ENCODE peak calls at places on chromosomes 16 and 17, in six cellular contexts. One of them, this sample, is unnamed.
A peak's percentile ranks its signal among the peaks of the same experiment; 100 is the strongest.

GRCh38 chr16:50306287-50306686 is 39.9 kb downstream of the ADCY7 start:
- DNase-seq in GM12891: no peak
- DNase-seq in H1: no peak
- DNase-seq in K562: no peak
- DNase-seq in GM12878: no peak
- DNase-seq in HepG2: no peak
- DNase-seq in this sample: no peak

GRCh38 chr16:3193221-3194212 is 5.5 kb downstream of the OR1F1 start:
- DNase-seq in GM12891: no peak
- DNase-seq in H1: no peak
- DNase-seq in K562: no peak
- DNase-seq in GM12878: no peak
- DNase-seq in HepG2: peak; percentile 59
- DNase-seq in this sample: no peak

GRCh38 chr17:82118815-82119380 is 20.9 kb upstream of the FASN start:
- DNase-seq in GM12891: no peak
- DNase-seq in H1: no peak
- DNase-seq in K562: peak; percentile 60
- DNase-seq in GM12878: no peak
- DNase-seq in HepG2: peak; percentile 71
- DNase-seq in this sample: no peak

GRCh38 chr16:79283578-79283977 is 317.0 kb downstream of the MAF start:
- DNase-seq in GM12891: no peak
- DNase-seq in H1: no peak
- DNase-seq in K562: no peak
- DNase-seq in GM12878: no peak
- DNase-seq in HepG2: no peak
- DNase-seq in this sample: no peak

GRCh38 chr17:45032150-45032493 is 19.3 kb downstream of the DCAKD start:
- DNase-seq in GM12891: no peak
- DNase-seq in H1: no peak
- DNase-seq in K562: no peak
- DNase-seq in GM12878: no peak
- DNase-seq in HepG2: no peak
- DNase-seq in this sample: no peak

GRCh38 chr16:64910351-64910750 is 211.5 kb downstream of the CDH11 start:
- DNase-seq in GM12891: no peak
- DNase-seq in H1: peak; percentile 3
- DNase-seq in K562: no peak
- DNase-seq in GM12878: no peak
- DNase-seq in HepG2: no peak
- DNase-seq in this sample: no peak

GRCh38 chr17:79087428-79088143 is 13.0 kb downstream of the ENGASE start:
- DNase-seq in GM12891: peak; percentile 94
- DNase-seq in H1: no peak
- DNase-seq in K562: peak; percentile 78
- DNase-seq in GM12878: no peak
- DNase-seq in HepG2: peak; percentile 41
- DNase-seq in this sample: peak; percentile 94

GRCh38 chr17:18962494-18962815 is 10.5 kb downstream of the SLC5A10 start:
- DNase-seq in GM12891: no peak
- DNase-seq in H1: no peak
- DNase-seq in K562: no peak
- DNase-seq in GM12878: no peak
- DNase-seq in HepG2: no peak
- DNase-seq in this sample: no peak

GRCh38 chr17:59762022-59762825 is 54.8 kb downstream of the VMP1 start:
- DNase-seq in GM12891: no peak
- DNase-seq in H1: no peak
- DNase-seq in K562: no peak
- DNase-seq in GM12878: no peak
- DNase-seq in HepG2: no peak
- DNase-seq in this sample: no peak

GRCh38 chr16:3965306-3965705 is 84.8 kb upstream of the CREBBP start:
- DNase-seq in GM12891: no peak
- DNase-seq in H1: no peak
- DNase-seq in K562: no peak
- DNase-seq in GM12878: no peak
- DNase-seq in HepG2: no peak
- DNase-seq in this sample: no peak

GRCh38 chr17:50155115-50155819 is 4.8 kb upstream of the PPP1R9B start:
- DNase-seq in GM12891: no peak
- DNase-seq in H1: no peak
- DNase-seq in K562: no peak
- DNase-seq in GM12878: no peak
- DNase-seq in HepG2: no peak
- DNase-seq in this sample: no peak

GRCh38 chr16:81901483-81901882 is 109.8 kb downstream of the SDR42E1 start:
- DNase-seq in GM12891: no peak
- DNase-seq in H1: no peak
- DNase-seq in K562: no peak
- DNase-seq in GM12878: no peak
- DNase-seq in HepG2: no peak
- DNase-seq in this sample: no peak

GRCh38 chr17:77814091-77814772 is 144.3 kb upstream of the TNRC6C start:
- DNase-seq in GM12891: no peak
- DNase-seq in H1: no peak
- DNase-seq in K562: no peak
- DNase-seq in GM12878: no peak
- DNase-seq in HepG2: no peak
- DNase-seq in this sample: no peak

GRCh38 chr17:76707985-76708807 is 2.6 kb downstream of the MXRA7 start:
- DNase-seq in GM12891: no peak
- DNase-seq in H1: peak; percentile 54
- DNase-seq in K562: peak; percentile 40
- DNase-seq in GM12878: no peak
- DNase-seq in HepG2: peak; percentile 41
- DNase-seq in this sample: no peak

GRCh38 chr17:77317091-77317519 is 176.3 kb downstream of the SEC14L1 start:
- DNase-seq in GM12891: no peak
- DNase-seq in H1: no peak
- DNase-seq in K562: no peak
- DNase-seq in GM12878: no peak
- DNase-seq in HepG2: no peak
- DNase-seq in this sample: no peak

GRCh38 chr17:72529386-72529785 is 408.6 kb downstream of the SOX9 start:
- DNase-seq in GM12891: no peak
- DNase-seq in H1: no peak
- DNase-seq in K562: no peak
- DNase-seq in GM12878: no peak
- DNase-seq in HepG2: no peak
- DNase-seq in this sample: no peak

GRCh38 chr16:70685061-70685937 is 554 bp downstream of the MTSS2 start:
- DNase-seq in GM12891: peak; percentile 73
- DNase-seq in H1: no peak
- DNase-seq in K562: peak; percentile 35
- DNase-seq in GM12878: no peak
- DNase-seq in HepG2: no peak
- DNase-seq in this sample: no peak

GRCh38 chr16:23651943-23652468 is 10.7 kb downstream of the DCTN5 start:
- DNase-seq in GM12891: no peak
- DNase-seq in H1: no peak
- DNase-seq in K562: no peak
- DNase-seq in GM12878: no peak
- DNase-seq in HepG2: no peak
- DNase-seq in this sample: no peak

GRCh38 chr17:36475346-36475970 is 11.0 kb upstream of the ZNHIT3 start:
- DNase-seq in GM12891: no peak
- DNase-seq in H1: no peak
- DNase-seq in K562: no peak
- DNase-seq in GM12878: no peak
- DNase-seq in HepG2: no peak
- DNase-seq in this sample: no peak

GRCh38 chr17:8994319-8994718 is 27.0 kb upstream of the NTN1 start:
- DNase-seq in GM12891: no peak
- DNase-seq in H1: peak; percentile 57
- DNase-seq in K562: peak; percentile 32
- DNase-seq in GM12878: peak; percentile 34
- DNase-seq in HepG2: peak; percentile 20
- DNase-seq in this sample: no peak

GRCh38 chr16:79229371-79229770 is 371.2 kb downstream of the MAF start:
- DNase-seq in GM12891: no peak
- DNase-seq in H1: no peak
- DNase-seq in K562: no peak
- DNase-seq in GM12878: no peak
- DNase-seq in HepG2: no peak
- DNase-seq in this sample: no peak

GRCh38 chr17:2391597-2392251 is 9.1 kb downstream of the MNT start:
- DNase-seq in GM12891: no peak
- DNase-seq in H1: no peak
- DNase-seq in K562: no peak
- DNase-seq in GM12878: no peak
- DNase-seq in HepG2: no peak
- DNase-seq in this sample: no peak

GRCh38 chr17:2390199-2390880 is 10.5 kb downstream of the MNT start:
- DNase-seq in GM12891: no peak
- DNase-seq in H1: no peak
- DNase-seq in K562: no peak
- DNase-seq in GM12878: no peak
- DNase-seq in HepG2: no peak
- DNase-seq in this sample: no peak

GRCh38 chr17:2393184-2393953 is 7.5 kb downstream of the MNT start:
- DNase-seq in GM12891: peak; percentile 92
- DNase-seq in H1: no peak
- DNase-seq in K562: peak; percentile 89
- DNase-seq in GM12878: no peak
- DNase-seq in HepG2: peak; percentile 42
- DNase-seq in this sample: peak; percentile 91

GRCh38 chr17:2393954-2394749 is 6.7 kb downstream of the MNT start:
- DNase-seq in GM12891: no peak
- DNase-seq in H1: no peak
- DNase-seq in K562: no peak
- DNase-seq in GM12878: no peak
- DNase-seq in HepG2: no peak
- DNase-seq in this sample: no peak

DNA sequence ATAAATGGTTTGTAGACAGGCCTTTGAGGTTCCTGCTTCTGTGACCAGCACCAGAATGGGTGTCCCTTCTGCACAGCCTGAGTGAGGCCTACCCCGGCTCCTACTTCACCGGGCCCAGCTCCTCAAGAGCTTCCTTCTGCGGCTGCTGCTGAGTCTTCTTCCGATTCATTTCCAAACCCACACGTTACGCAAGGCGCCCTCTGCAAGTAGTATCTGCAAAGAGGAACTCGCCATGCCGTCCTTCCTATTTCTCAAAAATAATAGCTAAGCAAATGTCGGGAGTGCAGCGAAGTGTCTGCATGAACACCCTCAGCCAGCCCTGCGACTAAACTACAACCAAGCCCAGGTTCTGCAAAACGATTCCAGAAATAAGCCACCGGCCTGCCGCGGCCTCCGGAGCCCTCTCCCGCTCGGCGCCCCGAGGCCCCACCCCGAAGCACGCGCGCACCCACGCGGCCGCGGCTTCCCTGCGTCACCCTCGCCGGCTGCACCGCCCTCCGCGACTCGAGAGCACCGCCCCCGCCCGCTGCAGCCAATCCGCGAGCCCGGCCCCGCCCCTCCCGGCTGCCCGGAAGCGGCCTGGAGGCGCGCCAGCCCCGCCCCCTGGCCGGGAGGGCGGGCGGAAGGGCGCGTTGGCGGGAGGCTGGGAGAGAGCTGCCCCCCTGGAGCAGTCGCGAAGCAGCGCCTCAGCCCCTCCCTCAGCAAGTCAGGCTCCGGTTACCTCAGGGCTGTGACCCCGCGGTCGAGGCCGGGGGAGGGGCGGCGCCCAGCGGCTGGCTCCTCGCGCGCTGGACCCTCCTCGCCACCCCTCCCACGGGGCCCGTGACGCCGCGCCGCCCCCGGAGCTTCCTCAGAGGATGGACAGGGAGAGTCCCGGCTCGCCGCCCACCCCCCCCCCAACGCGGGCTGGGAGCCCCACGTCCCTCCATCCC is 8.3 kb downstream of the MNT start:
- DNase-seq in GM12891: peak; percentile 88
- DNase-seq in H1: peak; percentile 83
- DNase-seq in K562: peak; percentile 90
- DNase-seq in GM12878: peak; percentile 60
- DNase-seq in HepG2: peak; percentile 81
- DNase-seq in this sample: peak; percentile 92
- TF ChIP-seq POLR2A in GM12891: peak; percentile 61
- TF ChIP-seq POLR2A in H1: peak; percentile 38
- TF ChIP-seq POLR2A in K562: peak; percentile 67
- TF ChIP-seq POLR2A in GM12878: peak; percentile 79
- TF ChIP-seq POLR2A in HepG2: peak; percentile 46
- TF ChIP-seq POLR2A in this sample: peak; percentile 75

GRCh38 chr16:379183-379960 is 2.4 kb downstream of the PGAP6 start:
- DNase-seq in GM12891: no peak
- DNase-seq in H1: peak; percentile 69
- DNase-seq in K562: no peak
- DNase-seq in GM12878: no peak
- DNase-seq in HepG2: no peak
- DNase-seq in this sample: no peak
- TF ChIP-seq POLR2AphosphoS5 in GM12891: no peak
- TF ChIP-seq POLR2AphosphoS5 in H1: no peak
- TF ChIP-seq POLR2AphosphoS5 in K562: no peak
- TF ChIP-seq POLR2AphosphoS5 in GM12878: no peak
- TF ChIP-seq POLR2AphosphoS5 in HepG2: no peak
- TF ChIP-seq POLR2AphosphoS5 in this sample: no peak

GRCh38 chr17:3835410-3836229 is 10.4 kb downstream of the NCBP3 start:
- DNase-seq in GM12891: no peak
- DNase-seq in H1: no peak
- DNase-seq in K562: no peak
- DNase-seq in GM12878: no peak
- DNase-seq in HepG2: no peak
- DNase-seq in this sample: no peak
- TF ChIP-seq TAF1 in GM12891: no peak
- TF ChIP-seq TAF1 in H1: no peak
- TF ChIP-seq TAF1 in K562: no peak
- TF ChIP-seq TAF1 in GM12878: no peak
- TF ChIP-seq TAF1 in HepG2: no peak
- TF ChIP-seq TAF1 in this sample: no peak

GRCh38 chr17:7922499-7923289 is 6.6 kb upstream of the RNF227 start:
- DNase-seq in GM12891: peak; percentile 75
- DNase-seq in H1: no peak
- DNase-seq in K562: no peak
- DNase-seq in GM12878: no peak
- DNase-seq in HepG2: no peak
- DNase-seq in this sample: peak; percentile 65
- TF ChIP-seq POLR2A in GM12891: peak; percentile 54
- TF ChIP-seq POLR2A in H1: no peak
- TF ChIP-seq POLR2A in K562: no peak
- TF ChIP-seq POLR2A in GM12878: peak; percentile 73
- TF ChIP-seq POLR2A in HepG2: no peak
- TF ChIP-seq POLR2A in this sample: no peak

This sample was measured in GM12892.